ENCODE peak calls at places on chromosomes 2 and 18, in five cellular contexts. D is fibroblast of villous mesenchyme, R is astrocyte of the spinal cord, P is astrocyte of the cerebellum, E is BJ. J is an unnamed sample.

GRCh38 chr2:231670892-231671616 is 37.3 kb upstream of the PTMA start:
- DNase-seq in D (no peak), R (no peak), P (no peak), E (no peak), J (no peak)

GRCh38 chr2:154189963-154190362 is 318.2 kb downstream of the GALNT13 start:
- DNase-seq in D (no peak), R (no peak), P (no peak), E (no peak), J (no peak)

GRCh38 chr18:26506012-26506411 is 42.3 kb downstream of the KCTD1 start:
- DNase-seq in D (no peak), R (no peak), P (no peak), E (no peak), J (no peak)

GRCh38 chr2:203177361-203177760 is 61.5 kb upstream of the CYP20A1 start:
- DNase-seq in D (peak), R (no peak), P (peak), E (no peak), J (peak)

GRCh38 chr2:46909771-46910419 is 5.7 kb downstream of the MCFD2 start:
- DNase-seq in D (peak), R (peak), P (peak), E (no peak), J (peak)

GRCh38 chr2:48043746-48044145 is 137.4 kb upstream of the FBXO11 start:
- DNase-seq in D (no peak), R (no peak), P (no peak), E (no peak), J (no peak)

GRCh38 chr18:30183766-30184165 is 858.8 kb downstream of the DSC3 start:
- DNase-seq in D (no peak), R (no peak), P (no peak), E (no peak), J (no peak)

GRCh38 chr18:45957100-45957499 is 10.0 kb downstream of the EPG5 start:
- DNase-seq in D (peak), R (peak), P (peak), E (no peak), J (peak)

GRCh38 chr2:229300814-229301213 is 29.7 kb upstream of the PID1 start:
- DNase-seq in D (peak), R (no peak), P (no peak), E (no peak), J (peak)

DNA sequence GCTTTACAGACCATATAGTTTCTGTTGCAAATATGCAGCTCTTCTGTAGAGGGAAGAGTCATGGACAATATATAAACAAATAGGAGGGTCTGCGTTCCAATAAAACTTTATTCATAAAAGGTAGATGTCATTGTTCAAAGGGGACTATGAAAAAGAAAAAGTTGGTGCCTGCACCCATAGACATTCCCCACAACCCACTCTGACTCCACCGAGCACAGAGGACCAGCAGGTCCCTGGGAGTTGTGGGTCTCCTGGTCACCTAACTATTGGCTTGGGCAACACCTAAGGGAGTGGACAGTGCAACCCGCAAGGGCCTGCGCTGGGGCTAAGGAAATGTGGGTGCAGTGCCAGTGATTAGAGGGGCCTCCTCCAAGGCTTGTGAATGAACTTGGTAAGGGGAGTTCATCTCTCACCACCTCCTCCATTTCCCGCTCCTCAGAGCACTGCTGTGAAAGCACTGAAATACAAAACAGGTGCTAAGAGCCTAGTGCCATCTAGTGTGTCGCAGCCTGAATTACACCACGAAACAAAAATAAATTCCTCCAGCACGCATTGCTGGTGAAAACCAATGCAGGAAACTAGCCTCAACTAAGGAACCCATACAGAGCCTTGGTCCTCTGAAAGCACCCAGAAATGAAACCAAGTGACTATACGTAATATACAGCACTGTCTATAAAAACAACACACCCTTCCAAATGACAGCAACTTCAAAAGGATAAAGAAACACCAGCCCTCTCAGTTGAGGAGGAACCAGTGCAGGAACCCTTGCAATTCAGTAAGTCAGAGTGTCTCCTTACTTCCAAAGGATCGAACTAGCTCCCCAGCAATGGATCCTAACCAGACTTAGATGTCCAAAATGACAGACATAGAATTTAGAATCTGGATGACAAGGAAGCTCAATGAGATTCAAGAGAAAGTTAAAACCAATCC is 166.6 kb downstream of the RNF144A start:
- DNase-seq in D (peak), R (peak), P (peak), E (no peak), J (peak)
- H3K4me3 ChIP-seq in D (no peak), R (no peak), P (no peak), E (no peak), J (no peak)

GRCh38 chr18:10230072-10230471 is 224.4 kb upstream of the APCDD1 start:
- DNase-seq in D (peak), R (peak), P (no peak), E (peak), J (peak)
- TF ChIP-seq CTCF in D (peak), R (peak), P (no peak), E (peak), J (peak)

GRCh38 chr2:237283136-237283928 is 130.6 kb downstream of the COL6A3 start:
- DNase-seq in D (peak), R (peak), P (no peak), E (no peak), J (peak)
- H3K4me3 ChIP-seq in D (no peak), R (no peak), P (no peak), E (no peak), J (no peak)

GRCh38 chr18:13577091-13577697 is 149.2 kb downstream of the FAM210A start:
- DNase-seq in D (peak), R (peak), P (peak), E (peak), J (peak)

GRCh38 chr18:13574761-13575160 is 151.6 kb downstream of the FAM210A start:
- DNase-seq in D (peak), R (no peak), P (no peak), E (no peak), J (no peak)

GRCh38 chr18:13578400-13578799 is 148.0 kb downstream of the FAM210A start:
- DNase-seq in D (no peak), R (no peak), P (no peak), E (no peak), J (no peak)

GRCh38 chr18:13574355-13574754 is 152.0 kb downstream of the FAM210A start:
- DNase-seq in D (no peak), R (no peak), P (no peak), E (no peak), J (no peak)

GRCh38 chr18:13576598-13576997 is 149.8 kb downstream of the FAM210A start:
- DNase-seq in D (no peak), R (no peak), P (no peak), E (no peak), J (no peak)
- TF ChIP-seq CTCF in D (no peak), R (no peak), P (no peak), E (no peak), J (no peak)

GRCh38 chr2:234495076-234495800 is 1.6 kb downstream of the ARL4C start:
- DNase-seq in D (peak), R (no peak), P (no peak), E (no peak), J (peak)
- H3K4me3 ChIP-seq in D (peak), R (peak), P (peak), E (peak), J (peak)